ENCODE peak calls at places on chromosomes 5 and 9, in six cellular contexts. T, Z, S, F, X and B are unnamed samples.

GRCh38 chr5:155735388-155735787 is 591.6 kb upstream of the SGCD start:
- DNase-seq in S (peak; percentile 1), X (no peak), T (peak; percentile 62), F (no peak), Z (no peak), B (no peak)

GRCh38 chr5:52262844-52263243 is 524.9 kb upstream of the ITGA1 start:
- DNase-seq in Z (no peak), X (no peak), T (no peak), S (no peak), F (no peak), B (no peak)

GRCh38 chr5:115962565-115963402 is 509 bp downstream of the LVRN start:
- DNase-seq in F (peak; percentile 51), Z (no peak), T (no peak), X (no peak), S (peak; percentile 33), B (peak; percentile 83)

GRCh38 chr9:93250185-93250584 is 66.2 kb downstream of the WNK2 start:
- DNase-seq in X (no peak), Z (no peak), S (no peak), F (no peak), T (no peak), B (no peak)

GRCh38 chr9:115595951-115596742 is 478.2 kb upstream of the TNC start:
- DNase-seq in T (no peak), Z (no peak), F (no peak), S (peak; percentile 94), X (no peak), B (no peak)

GRCh38 chr5:156328176-156328575 is 1.2 kb downstream of the SGCD start:
- DNase-seq in T (no peak), Z (no peak), S (peak; percentile 4), F (no peak), X (no peak), B (no peak)

GRCh38 chr5:107134931-107135330 is 535.8 kb downstream of the EFNA5 start:
- DNase-seq in F (no peak), T (no peak), X (no peak), S (peak; percentile 30), Z (no peak), B (no peak)

GRCh38 chr5:171310816-171311697 is 2.0 kb downstream of the TLX3 start:
- DNase-seq in F (peak; percentile 67), Z (no peak), S (no peak), X (no peak), T (no peak), B (no peak)

GRCh38 chr5:57895766-57896165 is 413.2 kb upstream of the ACTBL2 start:
- DNase-seq in X (no peak), F (no peak), S (peak; percentile 70), Z (no peak), T (no peak), B (no peak)

GRCh38 chr9:125361837-125362531 is 100.4 kb downstream of the GAPVD1 start:
- DNase-seq in X (no peak), Z (no peak), S (no peak), T (no peak), F (peak; percentile 21), B (no peak)
- TF ChIP-seq CTCF in X (peak; percentile 15), Z (no peak), S (peak; percentile 26), T (no peak), F (peak; percentile 46), B (no peak)

DNA sequence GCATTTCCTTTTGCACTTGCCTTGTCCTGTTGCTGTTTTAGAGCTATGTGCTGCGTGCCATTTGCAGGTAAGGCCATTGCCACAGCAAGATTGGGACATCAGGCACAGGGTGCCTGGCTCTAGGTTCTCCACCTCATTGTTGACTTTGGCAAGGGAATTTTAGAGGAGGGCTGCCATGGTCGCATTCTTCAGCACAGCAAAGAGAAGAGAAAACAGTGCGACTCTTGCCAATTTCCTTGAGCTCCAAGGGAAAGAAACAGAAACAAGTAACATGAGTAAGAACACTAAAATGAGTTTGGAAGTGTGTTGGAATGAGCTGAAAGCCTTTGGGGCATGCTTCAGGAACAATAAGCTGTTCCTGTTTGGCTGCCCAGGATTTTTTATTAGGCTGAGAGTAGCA is 188.1 kb upstream of the IL12B start:
- DNase-seq in S (peak; percentile 72), F (no peak), X (no peak), Z (no peak), T (no peak), B (no peak)
- H3K27ac ChIP-seq in S (no peak overlapping the region), F (no peak overlapping the region), X (no peak overlapping the region), Z (peak overlapping the region; percentile 42), T (no peak overlapping the region), B (no peak overlapping the region)

GRCh38 chr5:87924451-87924850 is 344.2 kb downstream of the TMEM161B start:
- DNase-seq in X (no peak), T (no peak), S (no peak), Z (no peak), F (no peak), B (no peak)
- TF ChIP-seq CTCF in X (no peak), T (no peak), S (no peak), Z (no peak), F (no peak), B (no peak)

DNA sequence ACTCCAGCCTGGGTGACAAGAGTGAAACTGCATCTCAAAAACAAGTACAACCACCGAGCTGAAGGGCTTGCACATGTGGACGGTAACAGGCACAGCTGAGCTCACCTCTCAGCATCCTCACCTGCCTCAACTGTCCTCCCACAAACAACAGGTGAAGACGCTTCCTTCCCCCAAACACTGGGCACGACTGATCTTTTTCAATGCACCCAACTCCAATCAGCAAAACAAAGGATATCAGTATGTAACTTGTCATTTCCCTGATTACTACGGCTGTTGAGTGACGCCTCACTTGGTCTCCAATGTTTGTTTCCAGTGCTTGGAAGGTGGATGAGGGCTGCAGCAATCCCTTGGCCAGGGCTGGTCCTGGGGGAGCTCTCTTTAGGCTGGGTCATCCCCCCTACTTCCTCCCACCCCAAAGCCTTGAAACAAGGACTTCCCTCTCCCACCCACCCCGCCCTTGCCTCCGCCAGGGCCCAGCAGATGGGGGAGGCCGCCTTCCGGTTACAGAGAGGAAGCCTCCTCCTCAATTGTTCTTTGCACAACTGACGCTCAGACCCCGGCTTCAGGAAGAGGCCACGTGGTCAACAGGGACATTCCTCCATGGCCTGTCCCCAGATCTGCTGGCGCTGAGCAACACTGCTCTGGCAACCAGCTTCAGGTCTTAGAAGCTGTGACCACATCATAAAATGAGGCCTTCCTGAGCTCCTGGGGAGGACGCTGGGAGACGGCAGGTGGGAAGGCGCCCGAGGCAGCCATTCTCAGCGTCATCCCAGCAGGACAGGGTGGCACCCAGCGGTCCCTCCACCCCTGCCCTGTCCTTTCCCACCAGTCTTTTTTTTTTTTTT is 5.9 kb downstream of the FAM78A start:
- DNase-seq in T (peak; percentile 88), X (peak; percentile 59), F (no peak), Z (no peak), S (no peak), B (peak; percentile 89)
- H3K27ac ChIP-seq in T (peak overlapping the region; percentile 98), X (peak overlapping the region; percentile 94), F (peak overlapping the region; percentile 51), Z (peak overlapping the region; percentile 83), S (no peak overlapping the region), B (peak overlapping the region; percentile 85)